ENCODE peak calls at places on chromosomes 12 and 14, in six cellular contexts. F, E, I, Z, D and B are unnamed samples. For H3K27me3, the result is how much of the 10 kb centered on the place peaks cover.

GRCh38 chr12:66776974-66777373 is 98.1 kb upstream of the GRIP1 start:
- DNase-seq in D (no peak), E (no peak), F (no peak), Z (no peak), I (peak), B (no peak)

GRCh38 chr12:13173012-13173441 is 23.5 kb upstream of the EMP1 start:
- DNase-seq in E (no peak), I (no peak), D (no peak), Z (no peak), F (no peak), B (no peak)

GRCh38 chr14:31583043-31583442 is 21.8 kb downstream of the NUBPL start:
- DNase-seq in F (no peak), I (no peak), E (no peak), D (no peak), Z (peak), B (no peak)

GRCh38 chr14:105878125-105878524 is 351.7 kb downstream of the TMEM121 start:
- DNase-seq in E (no peak), D (no peak), F (no peak), I (no peak), Z (no peak), B (no peak)

GRCh38 chr14:20907214-20907613 is 16.0 kb downstream of the RNASE3 start:
- DNase-seq in E (no peak), I (no peak), D (no peak), F (no peak), Z (no peak), B (no peak)

GRCh38 chr12:105257321-105257728 is 21.4 kb upstream of the APPL2 start:
- DNase-seq in Z (no peak), F (no peak), D (no peak), I (no peak), E (no peak), B (no peak)

GRCh38 chr14:23663127-23663526 is 27.0 kb downstream of the DHRS2 start:
- DNase-seq in E (no peak), I (no peak), F (no peak), D (no peak), Z (no peak), B (no peak)

GRCh38 chr14:98182385-98183055 is 1089.5 kb downstream of the BCL11B start:
- DNase-seq in E (no peak), Z (no peak), I (no peak), F (no peak), D (no peak), B (no peak)

GRCh38 chr12:32322354-32322753 is 77.0 kb upstream of the FGD4 start:
- DNase-seq in D (no peak), F (no peak), I (no peak), E (no peak), Z (no peak), B (no peak)

GRCh38 chr12:3772380-3772779 is 19.5 kb upstream of the CRACR2A start:
- DNase-seq in D (no peak), F (no peak), I (no peak), Z (no peak), E (no peak), B (no peak)

GRCh38 chr12:95591731-95592130 is 40.5 kb upstream of the USP44 start:
- DNase-seq in D (no peak), E (no peak), F (no peak), I (no peak), Z (no peak), B (no peak)

GRCh38 chr12:3267690-3268089 is 190.5 kb downstream of the TSPAN9 start:
- DNase-seq in D (no peak), I (no peak), Z (no peak), F (no peak), E (no peak), B (no peak)

GRCh38 chr12:57498143-57498524 is 10.3 kb downstream of the MARS1 start:
- DNase-seq in E (no peak), Z (no peak), D (peak), I (no peak), F (no peak), B (no peak)
- TF ChIP-seq CTCF in E (no peak), Z (no peak), D (peak), I (no peak), F (no peak), B (no peak)

GRCh38 chr12:123445388-123446344 is 9.2 kb upstream of the RILPL2 start:
- DNase-seq in Z (no peak), F (no peak), I (no peak), E (no peak), D (no peak), B (no peak)
- H3K27me3 ChIP-seq in Z (under half), F (under half), I (under half), E (under half), D (under half), B (under half)

GRCh38 chr14:75279153-75279738 is 618 bp downstream of the FOS start:
- DNase-seq in E (no peak), D (no peak), I (no peak), Z (peak), F (peak), B (no peak)

GRCh38 chr14:75277796-75278421 is 719 bp upstream of the FOS start:
- DNase-seq in F (no peak), D (no peak), Z (no peak), I (no peak), E (no peak), B (no peak)

GRCh38 chr14:75278422-75279152 is at the start of gene FOS:
- DNase-seq in D (peak), I (no peak), Z (peak), E (peak), F (peak), B (no peak)

GRCh38 chr14:75275598-75275997 is 3.0 kb upstream of the FOS start:
- DNase-seq in F (no peak), D (no peak), E (no peak), I (no peak), Z (no peak), B (no peak)

DNA sequence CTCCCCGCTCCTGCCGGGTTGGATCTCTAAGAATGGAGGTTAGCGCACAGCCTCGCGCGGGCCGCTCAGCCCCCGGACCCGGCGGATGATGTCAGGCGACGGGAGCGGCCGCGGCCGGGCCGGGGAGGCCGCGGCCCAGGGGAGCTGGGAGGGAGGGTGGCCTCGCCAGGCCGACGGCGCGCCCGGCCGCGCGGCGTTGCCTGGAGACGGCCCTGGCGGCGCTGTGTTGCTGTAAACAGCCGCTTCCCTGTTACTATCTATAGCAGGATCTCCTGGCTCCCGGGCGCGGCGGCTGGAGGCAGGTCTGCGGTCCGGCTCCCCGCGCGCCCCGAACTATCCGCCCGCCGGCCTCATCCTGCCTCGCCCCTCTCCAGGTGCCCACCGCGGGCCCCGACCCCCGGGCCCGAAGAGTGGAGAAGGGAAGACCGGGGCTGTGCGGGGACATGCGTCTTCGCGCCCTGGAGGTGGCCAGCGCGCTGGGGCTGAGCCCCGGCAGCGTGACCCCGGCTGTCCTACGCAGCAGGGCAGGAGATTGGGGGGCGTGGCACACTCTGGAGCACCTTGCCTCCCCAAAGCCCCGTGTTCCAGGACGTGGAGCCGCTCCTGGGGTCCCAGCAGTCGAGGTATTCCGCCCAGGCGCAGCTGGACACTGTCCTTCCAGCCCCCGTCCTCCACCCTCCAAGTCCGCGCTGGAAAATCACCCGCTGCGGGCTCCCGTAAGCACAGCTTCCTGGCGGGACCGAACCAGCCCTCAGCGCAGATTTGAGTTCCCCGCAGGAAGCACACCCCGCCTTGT is 1.4 kb upstream of the FOS start:
- DNase-seq in I (no peak), D (peak), F (peak), E (peak), Z (peak), B (no peak)
- TF ChIP-seq GABPA in I (no peak), D (no peak), F (peak), E (no peak), Z (no peak), B (no peak)

GRCh38 chr12:15858348-15858747 is 23.8 kb upstream of the STRAP start:
- DNase-seq in E (no peak), D (no peak), Z (no peak), F (no peak), I (no peak), B (no peak)
- TF ChIP-seq CTCF in E (peak), D (peak), Z (peak), F (no peak), I (peak), B (no peak)